ENCODE peak calls at places on chromosomes 12 and 14, in five cellular contexts. E is stomach, Y is GM23338, D is transverse colon, I is GM12878. N is an unnamed sample.

GRCh38 chr12:121637231-121637914 is 11.0 kb downstream of the ORAI1 start:
- DNase-seq in I (no peak), D (peak; percentile 50), Y (no peak), E (peak; percentile 40), N (no peak)

GRCh38 chr12:630656-631632 is 32.3 kb downstream of the NINJ2 start:
- DNase-seq in E (peak; percentile 72), Y (peak; percentile 67), D (peak; percentile 84), I (no peak), N (no peak)

GRCh38 chr14:23121401-23121800 is 2.3 kb upstream of the CEBPE start:
- DNase-seq in E (peak; percentile 48), Y (no peak), I (no peak), D (peak; percentile 36), N (no peak)

GRCh38 chr12:4041191-4041885 is 168.1 kb upstream of the PARP11 start:
- DNase-seq in Y (no peak), D (peak; percentile 31), I (no peak), E (no peak), N (no peak)

GRCh38 chr14:25516838-25517237 is 466.9 kb upstream of the STXBP6 start:
- DNase-seq in E (no peak), I (no peak), Y (peak; percentile 52), D (no peak), N (no peak)

GRCh38 chr12:5785601-5786000 is 159.5 kb downstream of the ANO2 start:
- DNase-seq in E (no peak), Y (no peak), D (no peak), I (no peak), N (no peak)

GRCh38 chr12:39807043-39807442 is 187.4 kb upstream of the ABCD2 start:
- DNase-seq in E (no peak), D (no peak), I (no peak), Y (peak; percentile 77), N (no peak)

GRCh38 chr12:39406257-39406656 is 36.7 kb downstream of the KIF21A start:
- DNase-seq in E (no peak), I (no peak), D (no peak), Y (no peak), N (no peak)

GRCh38 chr14:81332725-81333124 is 67.4 kb downstream of the STON2 start:
- DNase-seq in Y (no peak), I (no peak), D (no peak), E (no peak), N (no peak)

GRCh38 chr12:85681333-85681732 is 154.9 kb downstream of the RASSF9 start:
- DNase-seq in E (no peak), D (no peak), Y (no peak), I (no peak), N (no peak)

GRCh38 chr14:55458800-55459577 is 18.6 kb upstream of the TBPL2 start:
- DNase-seq in D (no peak), E (no peak), I (no peak), Y (no peak), N (no peak)

GRCh38 chr12:124919646-124920352 is 5.3 kb upstream of the UBC start:
- DNase-seq in Y (no peak), E (no peak), D (no peak), I (peak; percentile 76), N (no peak)

GRCh38 chr14:72275242-72275641 is 343.0 kb downstream of the RGS6 start:
- DNase-seq in Y (no peak), E (no peak), I (no peak), D (no peak), N (no peak)

GRCh38 chr14:104602933-104603325 is 1.6 kb downstream of the TMEM179 start:
- DNase-seq in Y (no peak), D (no peak), I (no peak), E (no peak), N (no peak)

GRCh38 chr12:25384954-25385216 is 134.2 kb upstream of the KRAS start:
- DNase-seq in Y (no peak), I (no peak), E (no peak), D (no peak), N (no peak)

GRCh38 chr12:79919762-79920161 is 15.1 kb downstream of the PPP1R12A start:
- DNase-seq in Y (no peak), D (no peak), E (no peak), I (no peak), N (no peak)

GRCh38 chr12:38695057-38695456 is 210.3 kb downstream of the CPNE8 start:
- DNase-seq in D (no peak), E (no peak), I (no peak), Y (peak; percentile 58), N (no peak)

GRCh38 chr12:52258335-52258901 is 16.0 kb upstream of the KRT86 start:
- DNase-seq in I (no peak), Y (peak; percentile 75), D (no peak), E (peak; percentile 41), N (peak; percentile 51)

GRCh38 chr12:20596036-20596435 is 99.1 kb upstream of the SLCO1C1 start:
- DNase-seq in E (no peak), D (no peak), Y (no peak), I (no peak), N (no peak)

GRCh38 chr12:117134059-117134458 is 34.8 kb upstream of the TESC start:
- DNase-seq in D (no peak), I (no peak), E (no peak), Y (no peak), N (no peak)

GRCh38 chr12:61137677-61138380 is 1122.4 kb upstream of the USP15 start:
- DNase-seq in I (no peak), Y (no peak), D (no peak), E (no peak), N (no peak)

GRCh38 chr14:101830271-101830670 is 68.8 kb downstream of the PPP2R5C start:
- DNase-seq in I (no peak), E (no peak), Y (no peak), D (no peak), N (no peak)

GRCh38 chr14:100748403-100748802 is 21.7 kb downstream of the DLK1 start:
- DNase-seq in E (no peak), I (no peak), Y (no peak), D (no peak), N (no peak)

GRCh38 chr14:49962616-49963015 is 69.7 kb downstream of the ARF6 start:
- DNase-seq in Y (no peak), D (peak; percentile 75), E (peak; percentile 55), I (no peak), N (no peak)

GRCh38 chr12:62849398-62849797 is 85.6 kb downstream of the PPM1H start:
- DNase-seq in I (no peak), D (no peak), E (no peak), Y (no peak), N (no peak)

GRCh38 chr12:109763201-109763841 is 49.7 kb downstream of the FAM222A start:
- DNase-seq in I (no peak), D (peak; percentile 22), Y (no peak), E (peak; percentile 30), N (no peak)

GRCh38 chr12:6958609-6959375 is 7.6 kb downstream of the PTPN6 start:
- DNase-seq in E (no peak), D (peak; percentile 75), Y (no peak), I (no peak), N (no peak)

GRCh38 chr12:112381898-112382796 is at the start of gene HECTD4:
- DNase-seq in D (peak; percentile 96), Y (peak; percentile 97), I (peak; percentile 34), E (peak; percentile 97), N (peak; percentile 86)

GRCh38 chr12:19624401-19624930 is 185.2 kb downstream of the AEBP2 start:
- DNase-seq in I (no peak), E (no peak), D (no peak), Y (no peak), N (no peak)

GRCh38 chr12:99658950-99659349 is 11.4 kb downstream of the GARIN6 start:
- DNase-seq in I (no peak), E (no peak), Y (peak; percentile 11), D (no peak), N (no peak)

DNA sequence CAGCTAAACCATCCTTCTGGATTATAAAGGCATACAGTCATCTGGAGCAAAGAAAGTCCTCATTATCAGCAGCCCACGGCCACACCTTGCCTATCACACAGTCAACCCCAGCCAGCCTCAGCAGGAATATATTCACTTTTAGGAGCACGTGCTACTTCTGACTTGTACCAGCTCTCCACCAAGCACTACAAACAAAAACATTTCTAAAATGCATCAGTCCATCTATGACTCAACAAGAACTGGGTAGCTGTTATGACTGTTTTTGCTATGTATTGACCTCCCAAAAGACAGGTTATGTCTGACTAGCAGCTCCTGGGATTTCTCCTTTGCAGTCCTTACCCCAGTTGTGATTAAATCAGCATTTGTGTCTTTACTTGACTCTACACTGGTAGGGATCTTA is 31.2 kb downstream of the NUAK1 start:
- DNase-seq in E (no peak), Y (no peak), I (no peak), D (no peak), N (no peak)
- H3K4me1 ChIP-seq in E (peaks cover 66% of the 10 kb centered on the region), Y (peaks cover 59% of the 10 kb centered on the region), I (no peaks in the 10 kb centered on the region), D (peaks cover 56% of the 10 kb centered on the region), N (no peaks in the 10 kb centered on the region)

DNA sequence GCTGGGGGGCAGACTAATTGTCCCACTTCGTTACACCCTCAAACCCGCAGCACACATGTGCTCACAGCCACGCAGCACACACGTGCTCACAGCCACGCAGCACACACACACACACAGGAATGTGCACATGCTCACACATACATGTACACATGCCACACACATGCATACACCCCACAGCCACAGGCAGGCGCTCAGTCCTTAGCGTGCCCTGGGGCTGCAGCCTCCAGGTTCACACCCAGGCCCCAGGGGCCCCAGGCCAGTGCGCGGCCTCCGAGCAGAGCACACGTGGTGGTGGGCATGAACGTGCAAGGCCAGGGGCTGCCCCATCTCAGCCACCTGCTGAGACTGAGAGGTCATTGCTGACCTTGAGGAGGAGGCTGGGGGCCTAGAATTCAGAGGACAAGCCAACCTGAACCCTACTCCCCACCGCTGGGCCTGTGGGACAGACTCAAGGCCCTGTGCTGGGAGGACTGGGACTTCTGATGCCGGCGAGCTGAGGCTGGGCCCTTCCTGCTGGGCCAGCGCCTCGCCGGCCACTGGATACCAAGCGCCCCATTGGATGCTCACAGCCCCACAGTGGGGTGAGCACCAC is 15.7 kb downstream of the TRMT61A start:
- DNase-seq in E (no peak), Y (no peak), I (no peak), D (no peak), N (no peak)
- TF ChIP-seq POLR2AphosphoS5 in E (no peak), Y (no peak), I (no peak), D (no peak), N (no peak)

GRCh38 chr12:22544038-22544979 is at the start of gene C2CD5:
- DNase-seq in I (peak; percentile 80), D (peak; percentile 98), Y (peak; percentile 100), E (peak; percentile 97), N (peak; percentile 92)

GRCh38 chr12:22538336-22538735 is 6.0 kb downstream of the C2CD5 start:
- DNase-seq in E (no peak), Y (no peak), I (no peak), D (no peak), N (no peak)

GRCh38 chr12:22543246-22544037 is 900 bp downstream of the C2CD5 start:
- DNase-seq in Y (peak; percentile 44), E (peak; percentile 58), I (peak; percentile 48), D (peak; percentile 82), N (peak; percentile 26)

GRCh38 chr12:22539055-22539454 is 5.3 kb downstream of the C2CD5 start:
- DNase-seq in E (no peak), D (no peak), I (no peak), Y (no peak), N (no peak)

GRCh38 chr12:22541496-22541895 is 2.8 kb downstream of the C2CD5 start:
- DNase-seq in E (no peak), Y (no peak), I (no peak), D (no peak), N (no peak)
- H3K4me1 ChIP-seq in E (peaks cover 74% of the 10 kb centered on the region), Y (peaks cover 21% of the 10 kb centered on the region), I (peaks cover 7% of the 10 kb centered on the region), D (peaks cover 37% of the 10 kb centered on the region), N (peaks cover 13% of the 10 kb centered on the region)

GRCh38 chr12:92144045-92144630 is 1.5 kb downstream of the BTG1 start:
- DNase-seq in D (peak; percentile 80), I (no peak), E (peak; percentile 67), Y (peak; percentile 84), N (peak; percentile 58)
- TF ChIP-seq POLR2AphosphoS5 in D (peak; percentile 81), I (peak; percentile 7), E (peak; percentile 23), Y (no peak), N (no peak)